ENCODE peak calls at places on chromosomes 4 and X, in six cellular contexts. K, O, V, P, Y and B are unnamed samples. For H3K4me1, the result is how much of the 10 kb centered on the place peaks cover.

GRCh38 chr4:96103086-96103485 is 263.2 kb downstream of the PDHA2 start:
- DNase-seq in K (no peak), O (peak), P (no peak), V (no peak), Y (no peak), B (no peak)

GRCh38 chrX:47649781-47650163 is 591 bp downstream of the ELK1 start:
- DNase-seq in P (no peak), V (no peak), Y (no peak), K (no peak), O (no peak), B (no peak)

GRCh38 chrX:30493348-30493747 is 84.2 kb downstream of the TASL start:
- DNase-seq in K (no peak), O (no peak), P (no peak), Y (no peak), V (no peak), B (no peak)

GRCh38 chrX:108216862-108217571 is 125.4 kb downstream of the ATG4A start:
- DNase-seq in Y (no peak), K (no peak), P (no peak), O (no peak), V (no peak), B (no peak)

GRCh38 chrX:9204560-9204959 is 170.6 kb upstream of the FAM9B start:
- DNase-seq in O (no peak), Y (no peak), V (no peak), P (no peak), K (no peak), B (no peak)

GRCh38 chrX:19824603-19825002 is 62.8 kb downstream of the SH3KBP1 start:
- DNase-seq in K (no peak), P (no peak), V (no peak), Y (no peak), O (no peak), B (no peak)

GRCh38 chrX:54891573-54891972 is 29.1 kb upstream of the TRO start:
- DNase-seq in Y (peak), V (no peak), P (peak), K (no peak), O (peak), B (no peak)

GRCh38 chr4:6177587-6178197 is 22.7 kb downstream of the JAKMIP1 start:
- DNase-seq in Y (peak), P (no peak), V (no peak), K (no peak), O (no peak), B (peak)

GRCh38 chr4:77819836-77820679 is 890 bp upstream of the CNOT6L start:
- DNase-seq in Y (peak), P (peak), V (peak), K (peak), O (peak), B (peak)

GRCh38 chr4:77817304-77818076 is 1.7 kb downstream of the CNOT6L start:
- DNase-seq in O (no peak), P (no peak), Y (peak), V (no peak), K (no peak), B (no peak)

GRCh38 chr4:77819409-77819835 is 254 bp upstream of the CNOT6L start:
- DNase-seq in Y (no peak), K (no peak), P (no peak), V (no peak), O (peak), B (no peak)

GRCh38 chr4:77818667-77819408 is at the start of gene CNOT6L:
- DNase-seq in K (peak), P (peak), Y (peak), V (peak), O (peak), B (peak)

DNA sequence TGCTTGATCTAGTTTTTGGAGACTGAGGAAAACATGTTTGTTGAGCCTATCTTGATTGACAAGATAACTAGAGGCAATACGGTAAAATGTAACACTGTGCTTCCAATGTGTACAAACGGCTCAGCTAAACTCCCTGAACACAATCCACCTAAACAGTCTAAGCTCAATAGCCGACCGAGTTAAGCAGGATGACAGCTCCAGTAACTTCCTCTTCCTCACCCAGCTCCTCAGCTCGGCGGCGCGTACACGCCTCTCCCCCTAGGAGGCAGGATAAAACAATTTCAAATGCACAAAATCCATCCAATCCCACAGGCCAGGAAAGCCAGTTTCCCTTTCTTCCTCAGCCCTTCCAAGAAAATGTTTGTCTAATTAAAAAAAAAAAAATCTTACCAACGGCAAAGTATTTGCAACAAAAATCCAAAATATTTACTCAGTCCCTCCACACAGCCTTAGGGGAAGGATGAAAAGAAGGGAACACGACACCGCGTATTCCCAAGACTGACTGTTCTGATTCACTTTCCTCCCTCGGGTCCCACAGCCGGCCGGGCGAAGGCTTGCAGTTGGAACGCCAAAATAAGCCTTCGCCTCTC is 996 bp downstream of the CNOT6L start:
- DNase-seq in V (peak), Y (peak), O (peak), P (peak), K (peak), B (peak)
- H3K4me1 ChIP-seq in V (under half), Y (half or more), O (under half), P (under half), K (under half), B (under half)

DNA sequence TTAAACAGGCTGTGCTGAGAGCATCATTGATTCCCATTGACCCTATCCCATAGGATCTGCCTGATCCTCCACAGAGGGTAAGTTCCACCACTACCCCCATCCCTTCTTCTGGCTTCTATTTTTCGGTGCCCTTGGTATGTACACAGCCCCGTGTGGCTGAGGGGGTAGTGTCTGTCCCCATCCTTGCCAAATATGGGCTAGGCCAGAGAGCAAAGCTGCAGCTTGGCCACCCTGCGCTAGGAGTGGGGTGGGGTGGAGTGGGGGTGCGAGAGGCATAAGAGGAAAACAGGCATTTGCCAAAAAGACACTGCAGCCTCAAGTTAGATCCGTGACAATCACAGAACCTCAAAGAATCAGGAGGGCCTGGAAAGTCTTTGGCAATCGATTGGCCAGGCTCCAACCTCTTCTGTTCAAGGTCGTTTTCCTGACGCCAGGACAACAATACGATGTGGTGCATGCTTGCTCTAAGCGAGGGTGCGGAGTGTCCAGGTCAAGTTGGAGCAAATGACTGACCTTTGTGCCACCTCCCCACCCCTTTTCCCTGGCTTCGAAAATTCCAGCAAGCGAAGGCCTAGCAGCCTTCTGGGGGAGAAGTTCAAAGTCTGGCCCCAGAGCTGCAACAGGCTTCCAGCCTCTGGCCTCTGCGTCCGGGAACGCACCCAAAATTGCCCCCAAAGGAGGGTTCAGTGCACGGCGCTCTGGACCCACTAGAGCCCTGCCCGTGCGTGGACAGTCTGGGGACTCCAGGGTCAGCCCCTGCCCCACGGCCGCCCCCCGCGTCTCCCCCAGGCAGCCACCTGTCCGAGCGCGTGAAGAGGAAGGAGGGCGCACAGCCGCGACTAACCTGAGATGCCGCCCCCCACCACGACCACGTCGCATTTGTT is 598 bp downstream of the MAOB start:
- DNase-seq in V (peak), O (no peak), Y (no peak), P (no peak), K (no peak), B (no peak)
- H3K4me3 ChIP-seq in V (peak), O (peak), Y (no peak), P (peak), K (no peak), B (peak)

GRCh38 chr4:1033840-1034551 is 22.6 kb downstream of the FGFRL1 start:
- DNase-seq in V (peak), K (no peak), O (no peak), Y (no peak), P (no peak), B (no peak)

GRCh38 chr4:1036976-1037810 is 25.8 kb downstream of the FGFRL1 start:
- DNase-seq in Y (no peak), K (no peak), V (no peak), P (peak), O (no peak), B (no peak)

GRCh38 chr4:1032861-1033260 is 21.4 kb downstream of the FGFRL1 start:
- DNase-seq in K (no peak), O (no peak), Y (no peak), P (no peak), V (no peak), B (no peak)

GRCh38 chr4:1036095-1036494 is 24.7 kb downstream of the FGFRL1 start:
- DNase-seq in K (no peak), P (no peak), V (no peak), O (no peak), Y (no peak), B (no peak)

GRCh38 chr4:1035510-1035909 is 24.1 kb downstream of the FGFRL1 start:
- DNase-seq in O (no peak), Y (no peak), V (no peak), P (no peak), K (no peak), B (no peak)
- H3K4me1 ChIP-seq in O (under half), Y (under half), V (under half), P (under half), K (under half), B (under half)

DNA sequence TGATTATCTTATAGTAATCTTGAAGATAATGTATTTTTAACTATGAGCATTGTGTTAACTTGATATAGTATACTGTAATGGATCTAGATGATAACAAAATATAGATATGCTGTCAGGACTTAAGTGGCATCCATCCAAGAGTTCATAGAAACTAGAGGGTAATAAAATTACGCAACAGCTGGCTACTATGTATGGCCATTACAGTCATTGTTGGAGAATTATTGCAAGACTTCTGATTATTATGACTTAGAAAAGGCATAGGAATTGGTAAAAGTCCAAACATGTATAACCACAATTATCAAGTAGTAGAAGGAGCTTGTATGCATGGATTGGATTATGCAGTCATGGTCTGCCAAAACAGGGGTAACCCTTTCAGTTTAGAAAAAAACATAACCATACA is 9.5 kb downstream of the OGT start:
- DNase-seq in V (no peak), Y (no peak), K (no peak), O (no peak), P (no peak), B (no peak)
- H3K4me3 ChIP-seq in V (no peak), Y (no peak), K (no peak), O (no peak), P (no peak), B (no peak)